ENCODE peak calls at places on chromosomes 16 and 17, in ten cellular contexts. One of them, this sample, is unnamed.

GRCh38 chr17:11304568-11304967 is 63.6 kb downstream of the SHISA6 start:
- DNase-seq in H9: no peak
- DNase-seq in AG04450: no peak
- DNase-seq in fibroblast of lung: no peak
- DNase-seq in esophagus squamous epithelium: no peak
- DNase-seq in CD4-positive, alpha-beta memory T cell: no peak
- DNase-seq in ascending aorta: no peak
- DNase-seq in CD8-positive, alpha-beta memory T cell: no peak
- DNase-seq in upper lobe of right lung: no peak
- DNase-seq in naive thymus-derived CD4-positive, alpha-beta T cell: no peak
- DNase-seq in this sample: no peak

GRCh38 chr17:6254036-6254435 is 180.9 kb downstream of the AIPL1 start:
- DNase-seq in esophagus squamous epithelium: no peak
- DNase-seq in CD8-positive, alpha-beta memory T cell: no peak
- DNase-seq in H9: no peak
- DNase-seq in upper lobe of right lung: no peak
- DNase-seq in AG04450: no peak
- DNase-seq in ascending aorta: no peak
- DNase-seq in fibroblast of lung: peak
- DNase-seq in naive thymus-derived CD4-positive, alpha-beta T cell: no peak
- DNase-seq in CD4-positive, alpha-beta memory T cell: no peak
- DNase-seq in this sample: no peak

GRCh38 chr16:740764-741505 is at the start of gene CIAO3:
- DNase-seq in ascending aorta: peak
- DNase-seq in naive thymus-derived CD4-positive, alpha-beta T cell: peak
- DNase-seq in CD8-positive, alpha-beta memory T cell: peak
- DNase-seq in CD4-positive, alpha-beta memory T cell: peak
- DNase-seq in fibroblast of lung: peak
- DNase-seq in H9: peak
- DNase-seq in esophagus squamous epithelium: no peak
- DNase-seq in upper lobe of right lung: peak
- DNase-seq in AG04450: peak
- DNase-seq in this sample: peak

GRCh38 chr16:3401719-3402397 is 843 bp downstream of the ZNF174 start:
- DNase-seq in CD8-positive, alpha-beta memory T cell: no peak
- DNase-seq in upper lobe of right lung: no peak
- DNase-seq in H9: peak
- DNase-seq in AG04450: no peak
- DNase-seq in naive thymus-derived CD4-positive, alpha-beta T cell: no peak
- DNase-seq in fibroblast of lung: peak
- DNase-seq in CD4-positive, alpha-beta memory T cell: no peak
- DNase-seq in ascending aorta: no peak
- DNase-seq in esophagus squamous epithelium: no peak
- DNase-seq in this sample: peak

GRCh38 chr17:40283662-40284061 is 4.0 kb upstream of the CDC6 start:
- DNase-seq in CD8-positive, alpha-beta memory T cell: no peak
- DNase-seq in esophagus squamous epithelium: no peak
- DNase-seq in upper lobe of right lung: no peak
- DNase-seq in ascending aorta: no peak
- DNase-seq in naive thymus-derived CD4-positive, alpha-beta T cell: no peak
- DNase-seq in AG04450: peak
- DNase-seq in H9: no peak
- DNase-seq in CD4-positive, alpha-beta memory T cell: peak
- DNase-seq in fibroblast of lung: peak
- DNase-seq in this sample: no peak

GRCh38 chr17:67244621-67245072 is 349 bp downstream of the HELZ start:
- DNase-seq in ascending aorta: peak
- DNase-seq in H9: no peak
- DNase-seq in CD8-positive, alpha-beta memory T cell: no peak
- DNase-seq in esophagus squamous epithelium: no peak
- DNase-seq in upper lobe of right lung: peak
- DNase-seq in AG04450: no peak
- DNase-seq in fibroblast of lung: no peak
- DNase-seq in naive thymus-derived CD4-positive, alpha-beta T cell: no peak
- DNase-seq in CD4-positive, alpha-beta memory T cell: no peak
- DNase-seq in this sample: no peak

GRCh38 chr17:70523407-70523806 is 354.1 kb downstream of the KCNJ2 start:
- DNase-seq in CD8-positive, alpha-beta memory T cell: no peak
- DNase-seq in fibroblast of lung: no peak
- DNase-seq in ascending aorta: no peak
- DNase-seq in esophagus squamous epithelium: no peak
- DNase-seq in CD4-positive, alpha-beta memory T cell: no peak
- DNase-seq in AG04450: no peak
- DNase-seq in H9: no peak
- DNase-seq in upper lobe of right lung: no peak
- DNase-seq in naive thymus-derived CD4-positive, alpha-beta T cell: no peak
- DNase-seq in this sample: no peak

GRCh38 chr16:3347586-3347985 is 8.1 kb upstream of the OR2C1 start:
- DNase-seq in H9: no peak
- DNase-seq in CD4-positive, alpha-beta memory T cell: no peak
- DNase-seq in AG04450: no peak
- DNase-seq in upper lobe of right lung: no peak
- DNase-seq in esophagus squamous epithelium: no peak
- DNase-seq in CD8-positive, alpha-beta memory T cell: no peak
- DNase-seq in naive thymus-derived CD4-positive, alpha-beta T cell: no peak
- DNase-seq in fibroblast of lung: no peak
- DNase-seq in ascending aorta: no peak
- DNase-seq in this sample: no peak

GRCh38 chr16:67169642-67170167 is 633 bp upstream of the NOL3 start:
- DNase-seq in AG04450: no peak
- DNase-seq in fibroblast of lung: peak
- DNase-seq in naive thymus-derived CD4-positive, alpha-beta T cell: no peak
- DNase-seq in upper lobe of right lung: no peak
- DNase-seq in CD4-positive, alpha-beta memory T cell: no peak
- DNase-seq in ascending aorta: no peak
- DNase-seq in esophagus squamous epithelium: no peak
- DNase-seq in CD8-positive, alpha-beta memory T cell: no peak
- DNase-seq in H9: peak
- DNase-seq in this sample: no peak

GRCh38 chr17:81381632-81382577 is 13.4 kb upstream of the BAHCC1 start:
- DNase-seq in CD4-positive, alpha-beta memory T cell: no peak
- DNase-seq in CD8-positive, alpha-beta memory T cell: no peak
- DNase-seq in fibroblast of lung: no peak
- DNase-seq in ascending aorta: peak
- DNase-seq in AG04450: no peak
- DNase-seq in naive thymus-derived CD4-positive, alpha-beta T cell: no peak
- DNase-seq in esophagus squamous epithelium: no peak
- DNase-seq in upper lobe of right lung: peak
- DNase-seq in H9: peak
- DNase-seq in this sample: no peak

GRCh38 chr17:20189322-20189721 is 180.2 kb downstream of the SPECC1 start:
- DNase-seq in H9: peak
- DNase-seq in upper lobe of right lung: no peak
- DNase-seq in fibroblast of lung: peak
- DNase-seq in CD4-positive, alpha-beta memory T cell: no peak
- DNase-seq in CD8-positive, alpha-beta memory T cell: no peak
- DNase-seq in esophagus squamous epithelium: no peak
- DNase-seq in ascending aorta: no peak
- DNase-seq in AG04450: no peak
- DNase-seq in naive thymus-derived CD4-positive, alpha-beta T cell: no peak
- DNase-seq in this sample: no peak

GRCh38 chr17:4840893-4841242 is 7.7 kb downstream of the MINK1 start:
- DNase-seq in upper lobe of right lung: no peak
- DNase-seq in naive thymus-derived CD4-positive, alpha-beta T cell: no peak
- DNase-seq in esophagus squamous epithelium: no peak
- DNase-seq in CD4-positive, alpha-beta memory T cell: no peak
- DNase-seq in H9: no peak
- DNase-seq in fibroblast of lung: no peak
- DNase-seq in AG04450: no peak
- DNase-seq in ascending aorta: no peak
- DNase-seq in CD8-positive, alpha-beta memory T cell: no peak
- DNase-seq in this sample: no peak
- H3K27ac ChIP-seq in upper lobe of right lung: no peak
- H3K27ac ChIP-seq in naive thymus-derived CD4-positive, alpha-beta T cell: no peak
- H3K27ac ChIP-seq in esophagus squamous epithelium: no peak
- H3K27ac ChIP-seq in CD4-positive, alpha-beta memory T cell: no peak
- H3K27ac ChIP-seq in H9: no peak
- H3K27ac ChIP-seq in fibroblast of lung: no peak
- H3K27ac ChIP-seq in AG04450: no peak
- H3K27ac ChIP-seq in ascending aorta: no peak
- H3K27ac ChIP-seq in CD8-positive, alpha-beta memory T cell: no peak
- H3K27ac ChIP-seq in this sample: no peak

DNA sequence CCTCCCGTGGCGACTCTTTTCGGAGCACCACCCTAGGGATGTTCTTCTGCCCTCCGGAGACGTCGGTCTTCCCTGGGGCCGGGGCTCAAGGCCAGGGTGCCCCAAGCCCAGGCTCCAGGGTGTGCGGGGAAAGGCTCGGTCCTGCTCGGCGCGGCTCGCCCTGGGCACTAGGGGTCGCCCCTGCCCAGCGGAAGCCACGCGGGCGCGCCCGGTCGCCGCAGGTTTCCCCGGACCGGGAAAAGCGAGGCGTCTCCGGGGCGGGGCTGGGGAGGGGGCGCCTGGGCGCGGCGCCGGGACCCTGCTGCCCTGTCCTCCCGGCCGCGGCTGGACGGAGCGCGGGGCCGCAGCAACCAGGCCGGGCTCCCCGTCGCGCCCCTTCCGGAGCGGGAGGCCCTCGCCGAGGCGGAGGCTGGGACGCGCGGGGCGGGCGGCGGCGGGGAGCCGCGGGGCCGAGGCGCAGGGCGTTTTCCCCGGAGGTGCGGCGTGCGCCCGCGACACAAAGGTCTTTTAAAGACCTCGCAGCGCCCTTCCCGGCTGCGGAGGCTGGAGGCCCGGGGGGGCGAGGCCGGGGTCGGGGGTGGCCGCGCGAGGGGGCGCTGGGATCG is 76.4 kb downstream of the MRC2 start:
- DNase-seq in fibroblast of lung: peak
- DNase-seq in naive thymus-derived CD4-positive, alpha-beta T cell: peak
- DNase-seq in AG04450: no peak
- DNase-seq in esophagus squamous epithelium: no peak
- DNase-seq in ascending aorta: peak
- DNase-seq in upper lobe of right lung: peak
- DNase-seq in CD4-positive, alpha-beta memory T cell: peak
- DNase-seq in H9: peak
- DNase-seq in CD8-positive, alpha-beta memory T cell: peak
- DNase-seq in this sample: peak
- H3K27ac ChIP-seq in fibroblast of lung: peak
- H3K27ac ChIP-seq in naive thymus-derived CD4-positive, alpha-beta T cell: no peak
- H3K27ac ChIP-seq in AG04450: no peak
- H3K27ac ChIP-seq in esophagus squamous epithelium: peak
- H3K27ac ChIP-seq in ascending aorta: peak
- H3K27ac ChIP-seq in upper lobe of right lung: peak
- H3K27ac ChIP-seq in CD4-positive, alpha-beta memory T cell: no peak
- H3K27ac ChIP-seq in H9: no peak
- H3K27ac ChIP-seq in CD8-positive, alpha-beta memory T cell: peak
- H3K27ac ChIP-seq in this sample: no peak

GRCh38 chr17:9646556-9646905 is 1.2 kb downstream of the USP43 start:
- DNase-seq in CD8-positive, alpha-beta memory T cell: no peak
- DNase-seq in AG04450: no peak
- DNase-seq in ascending aorta: no peak
- DNase-seq in fibroblast of lung: no peak
- DNase-seq in esophagus squamous epithelium: no peak
- DNase-seq in naive thymus-derived CD4-positive, alpha-beta T cell: no peak
- DNase-seq in upper lobe of right lung: no peak
- DNase-seq in H9: no peak
- DNase-seq in CD4-positive, alpha-beta memory T cell: no peak
- DNase-seq in this sample: no peak
- H3K27ac ChIP-seq in CD8-positive, alpha-beta memory T cell: no peak
- H3K27ac ChIP-seq in AG04450: no peak
- H3K27ac ChIP-seq in ascending aorta: no peak
- H3K27ac ChIP-seq in fibroblast of lung: no peak
- H3K27ac ChIP-seq in esophagus squamous epithelium: peak
- H3K27ac ChIP-seq in naive thymus-derived CD4-positive, alpha-beta T cell: no peak
- H3K27ac ChIP-seq in upper lobe of right lung: no peak
- H3K27ac ChIP-seq in H9: no peak
- H3K27ac ChIP-seq in CD4-positive, alpha-beta memory T cell: no peak
- H3K27ac ChIP-seq in this sample: no peak

DNA sequence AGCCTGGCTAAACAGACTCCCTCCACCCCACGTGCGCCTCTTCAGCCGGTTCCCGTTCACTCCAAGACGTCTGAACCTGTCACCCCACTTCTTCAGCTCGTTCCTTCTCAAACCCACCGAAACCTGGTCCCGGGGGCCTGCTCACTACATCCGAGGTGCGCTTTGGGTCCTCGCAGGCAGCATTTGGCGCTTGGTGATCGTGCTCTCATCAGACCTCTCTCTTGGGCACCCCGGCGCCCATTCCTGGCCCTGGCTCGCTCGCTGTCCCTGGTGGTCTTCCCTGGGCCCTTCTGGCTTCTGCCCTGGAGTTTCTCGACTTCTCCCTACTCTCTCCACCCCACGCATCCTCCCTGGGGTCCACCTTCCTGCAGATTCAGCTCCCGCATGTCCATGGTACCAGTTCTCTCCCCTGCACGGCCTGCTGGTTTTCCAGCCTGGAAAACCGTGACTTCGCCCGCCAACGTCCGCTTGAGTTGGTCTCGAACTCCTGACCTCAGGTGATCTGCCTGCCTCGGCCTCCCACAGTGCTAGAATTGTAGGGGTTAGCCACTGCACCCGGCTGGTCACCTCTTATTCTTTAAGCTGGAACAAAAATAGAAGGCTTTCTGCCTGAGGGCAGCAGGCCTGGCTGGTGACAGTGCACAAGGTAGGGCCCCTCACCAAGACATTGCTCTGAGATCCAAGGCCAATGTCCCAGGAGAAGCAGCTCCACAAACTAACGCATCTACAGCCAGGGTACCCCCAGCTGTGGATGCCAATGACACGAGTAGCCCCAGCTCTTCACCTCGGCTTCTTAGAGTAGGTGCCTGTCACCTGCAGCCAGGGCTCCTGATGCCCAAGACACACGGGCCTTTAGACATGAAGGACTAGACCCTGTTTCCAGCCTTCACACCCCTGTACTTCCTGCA is 1.0 kb upstream of the MEAK7 start:
- DNase-seq in upper lobe of right lung: peak
- DNase-seq in AG04450: no peak
- DNase-seq in fibroblast of lung: no peak
- DNase-seq in ascending aorta: no peak
- DNase-seq in naive thymus-derived CD4-positive, alpha-beta T cell: no peak
- DNase-seq in H9: no peak
- DNase-seq in CD4-positive, alpha-beta memory T cell: no peak
- DNase-seq in CD8-positive, alpha-beta memory T cell: no peak
- DNase-seq in esophagus squamous epithelium: no peak
- DNase-seq in this sample: no peak
- H3K27ac ChIP-seq in upper lobe of right lung: peak
- H3K27ac ChIP-seq in AG04450: peak
- H3K27ac ChIP-seq in fibroblast of lung: peak
- H3K27ac ChIP-seq in ascending aorta: peak
- H3K27ac ChIP-seq in naive thymus-derived CD4-positive, alpha-beta T cell: peak
- H3K27ac ChIP-seq in H9: no peak
- H3K27ac ChIP-seq in CD4-positive, alpha-beta memory T cell: peak
- H3K27ac ChIP-seq in CD8-positive, alpha-beta memory T cell: peak
- H3K27ac ChIP-seq in esophagus squamous epithelium: peak
- H3K27ac ChIP-seq in this sample: peak

GRCh38 chr17:62780951-62781350 is 27.2 kb downstream of the MARCHF10 start:
- DNase-seq in fibroblast of lung: peak
- DNase-seq in upper lobe of right lung: no peak
- DNase-seq in CD4-positive, alpha-beta memory T cell: no peak
- DNase-seq in naive thymus-derived CD4-positive, alpha-beta T cell: no peak
- DNase-seq in H9: no peak
- DNase-seq in ascending aorta: no peak
- DNase-seq in esophagus squamous epithelium: no peak
- DNase-seq in CD8-positive, alpha-beta memory T cell: no peak
- DNase-seq in AG04450: no peak
- DNase-seq in this sample: no peak
- H3K27ac ChIP-seq in fibroblast of lung: no peak
- H3K27ac ChIP-seq in upper lobe of right lung: peak
- H3K27ac ChIP-seq in CD4-positive, alpha-beta memory T cell: no peak
- H3K27ac ChIP-seq in naive thymus-derived CD4-positive, alpha-beta T cell: no peak
- H3K27ac ChIP-seq in H9: no peak
- H3K27ac ChIP-seq in ascending aorta: peak
- H3K27ac ChIP-seq in esophagus squamous epithelium: no peak
- H3K27ac ChIP-seq in CD8-positive, alpha-beta memory T cell: no peak
- H3K27ac ChIP-seq in AG04450: no peak
- H3K27ac ChIP-seq in this sample: no peak

This sample was measured in HL-60.